ENCODE peak calls at places on chromosomes 4 and X, in nine cellular contexts. One of them, this sample, is unnamed.

GRCh38 chr4:135777386-135777785 is 1575.8 kb upstream of the PABPC4L start:
- DNase-seq in activated CD4-positive, alpha-beta T cell treated with anti-CD3 and anti-CD28 coated beads, Interleukin-2, amount 10 ng/mL, durations not matched to agents 7 days and 5 days: no peak
- DNase-seq in DMS79 treated with DMSO at 0.1 percent for 48 hours: no peak
- DNase-seq in T-helper 2 cell: no peak
- DNase-seq in GF-D8: no peak
- DNase-seq in dorsolateral prefrontal cortex: no peak
- DNase-seq in H4: no peak
- DNase-seq in A172: no peak
- DNase-seq in right lobe of liver: no peak
- DNase-seq in this sample: no peak

GRCh38 chr4:186719925-186720694 is 3.5 kb downstream of the FAT1 start:
- DNase-seq in activated CD4-positive, alpha-beta T cell treated with anti-CD3 and anti-CD28 coated beads, Interleukin-2, amount 10 ng/mL, durations not matched to agents 7 days and 5 days: no peak
- DNase-seq in DMS79 treated with DMSO at 0.1 percent for 48 hours: no peak
- DNase-seq in T-helper 2 cell: no peak
- DNase-seq in GF-D8: no peak
- DNase-seq in dorsolateral prefrontal cortex: no peak
- DNase-seq in H4: peak; percentile 33
- DNase-seq in A172: peak; percentile 57
- DNase-seq in right lobe of liver: no peak
- DNase-seq in this sample: no peak

GRCh38 chr4:150581611-150582010 is 340 bp upstream of the MAB21L2 start:
- DNase-seq in activated CD4-positive, alpha-beta T cell treated with anti-CD3 and anti-CD28 coated beads, Interleukin-2, amount 10 ng/mL, durations not matched to agents 7 days and 5 days: no peak
- DNase-seq in DMS79 treated with DMSO at 0.1 percent for 48 hours: no peak
- DNase-seq in T-helper 2 cell: no peak
- DNase-seq in GF-D8: no peak
- DNase-seq in dorsolateral prefrontal cortex: no peak
- DNase-seq in H4: peak; percentile 94
- DNase-seq in A172: no peak
- DNase-seq in right lobe of liver: no peak
- DNase-seq in this sample: no peak

GRCh38 chr4:99087887-99088484 is 602 bp downstream of the ADH5 start:
- DNase-seq in activated CD4-positive, alpha-beta T cell treated with anti-CD3 and anti-CD28 coated beads, Interleukin-2, amount 10 ng/mL, durations not matched to agents 7 days and 5 days: peak; percentile 11
- DNase-seq in DMS79 treated with DMSO at 0.1 percent for 48 hours: peak; percentile 7
- DNase-seq in T-helper 2 cell: no peak
- DNase-seq in GF-D8: peak; percentile 18
- DNase-seq in dorsolateral prefrontal cortex: no peak
- DNase-seq in H4: peak; percentile 53
- DNase-seq in A172: peak; percentile 45
- DNase-seq in right lobe of liver: peak; percentile 81
- DNase-seq in this sample: peak; percentile 74

GRCh38 chrX:150934453-150934852 is 36.0 kb upstream of the CD99L2 start:
- DNase-seq in activated CD4-positive, alpha-beta T cell treated with anti-CD3 and anti-CD28 coated beads, Interleukin-2, amount 10 ng/mL, durations not matched to agents 7 days and 5 days: no peak
- DNase-seq in DMS79 treated with DMSO at 0.1 percent for 48 hours: peak; percentile 53
- DNase-seq in T-helper 2 cell: no peak
- DNase-seq in GF-D8: no peak
- DNase-seq in dorsolateral prefrontal cortex: no peak
- DNase-seq in H4: peak; percentile 44
- DNase-seq in A172: peak; percentile 86
- DNase-seq in right lobe of liver: no peak
- DNase-seq in this sample: no peak

GRCh38 chr4:127809173-127809800 is 27.2 kb downstream of the HSPA4L start:
- DNase-seq in activated CD4-positive, alpha-beta T cell treated with anti-CD3 and anti-CD28 coated beads, Interleukin-2, amount 10 ng/mL, durations not matched to agents 7 days and 5 days: no peak
- DNase-seq in DMS79 treated with DMSO at 0.1 percent for 48 hours: no peak
- DNase-seq in T-helper 2 cell: no peak
- DNase-seq in GF-D8: no peak
- DNase-seq in dorsolateral prefrontal cortex: no peak
- DNase-seq in H4: no peak
- DNase-seq in A172: no peak
- DNase-seq in right lobe of liver: no peak
- DNase-seq in this sample: no peak

GRCh38 chrX:47182106-47182700 is 11.4 kb upstream of the UBA1 start:
- DNase-seq in activated CD4-positive, alpha-beta T cell treated with anti-CD3 and anti-CD28 coated beads, Interleukin-2, amount 10 ng/mL, durations not matched to agents 7 days and 5 days: no peak
- DNase-seq in DMS79 treated with DMSO at 0.1 percent for 48 hours: no peak
- DNase-seq in T-helper 2 cell: no peak
- DNase-seq in GF-D8: no peak
- DNase-seq in dorsolateral prefrontal cortex: no peak
- DNase-seq in H4: no peak
- DNase-seq in A172: no peak
- DNase-seq in right lobe of liver: peak; percentile 31
- DNase-seq in this sample: no peak

GRCh38 chrX:124963717-124964116 is 356.0 kb upstream of the TEX13C start:
- DNase-seq in activated CD4-positive, alpha-beta T cell treated with anti-CD3 and anti-CD28 coated beads, Interleukin-2, amount 10 ng/mL, durations not matched to agents 7 days and 5 days: no peak
- DNase-seq in DMS79 treated with DMSO at 0.1 percent for 48 hours: no peak
- DNase-seq in T-helper 2 cell: no peak
- DNase-seq in GF-D8: no peak
- DNase-seq in dorsolateral prefrontal cortex: no peak
- DNase-seq in H4: no peak
- DNase-seq in A172: no peak
- DNase-seq in right lobe of liver: no peak
- DNase-seq in this sample: no peak

GRCh38 chr4:56186808-56187523 is 200.3 kb downstream of the AASDH start:
- DNase-seq in activated CD4-positive, alpha-beta T cell treated with anti-CD3 and anti-CD28 coated beads, Interleukin-2, amount 10 ng/mL, durations not matched to agents 7 days and 5 days: no peak
- DNase-seq in DMS79 treated with DMSO at 0.1 percent for 48 hours: peak; percentile 4
- DNase-seq in T-helper 2 cell: no peak
- DNase-seq in GF-D8: no peak
- DNase-seq in dorsolateral prefrontal cortex: no peak
- DNase-seq in H4: no peak
- DNase-seq in A172: no peak
- DNase-seq in right lobe of liver: no peak
- DNase-seq in this sample: no peak

GRCh38 chrX:1468250-1468772 is 15.6 kb upstream of the ASMTL start:
- DNase-seq in activated CD4-positive, alpha-beta T cell treated with anti-CD3 and anti-CD28 coated beads, Interleukin-2, amount 10 ng/mL, durations not matched to agents 7 days and 5 days: peak; percentile 81
- DNase-seq in DMS79 treated with DMSO at 0.1 percent for 48 hours: no peak
- DNase-seq in T-helper 2 cell: peak; percentile 67
- DNase-seq in GF-D8: peak; percentile 95
- DNase-seq in dorsolateral prefrontal cortex: no peak
- DNase-seq in H4: peak; percentile 97
- DNase-seq in A172: peak; percentile 95
- DNase-seq in right lobe of liver: no peak
- DNase-seq in this sample: no peak

GRCh38 chr4:86977621-86978184 is 42.9 kb downstream of the AFF1 start:
- DNase-seq in activated CD4-positive, alpha-beta T cell treated with anti-CD3 and anti-CD28 coated beads, Interleukin-2, amount 10 ng/mL, durations not matched to agents 7 days and 5 days: peak; percentile 22
- DNase-seq in DMS79 treated with DMSO at 0.1 percent for 48 hours: peak; percentile 22
- DNase-seq in T-helper 2 cell: no peak
- DNase-seq in GF-D8: no peak
- DNase-seq in dorsolateral prefrontal cortex: no peak
- DNase-seq in H4: peak; percentile 66
- DNase-seq in A172: peak; percentile 56
- DNase-seq in right lobe of liver: no peak
- DNase-seq in this sample: no peak

GRCh38 chr4:2795558-2796260 is 2.8 kb downstream of the SH3BP2 start:
- DNase-seq in activated CD4-positive, alpha-beta T cell treated with anti-CD3 and anti-CD28 coated beads, Interleukin-2, amount 10 ng/mL, durations not matched to agents 7 days and 5 days: no peak
- DNase-seq in DMS79 treated with DMSO at 0.1 percent for 48 hours: no peak
- DNase-seq in T-helper 2 cell: no peak
- DNase-seq in GF-D8: no peak
- DNase-seq in dorsolateral prefrontal cortex: peak; percentile 29
- DNase-seq in H4: no peak
- DNase-seq in A172: no peak
- DNase-seq in right lobe of liver: peak; percentile 59
- DNase-seq in this sample: no peak

GRCh38 chr4:128917781-128918180 is 108.3 kb downstream of the JADE1 start:
- DNase-seq in activated CD4-positive, alpha-beta T cell treated with anti-CD3 and anti-CD28 coated beads, Interleukin-2, amount 10 ng/mL, durations not matched to agents 7 days and 5 days: peak; percentile 49
- DNase-seq in DMS79 treated with DMSO at 0.1 percent for 48 hours: no peak
- DNase-seq in T-helper 2 cell: no peak
- DNase-seq in GF-D8: no peak
- DNase-seq in dorsolateral prefrontal cortex: no peak
- DNase-seq in H4: no peak
- DNase-seq in A172: no peak
- DNase-seq in right lobe of liver: no peak
- DNase-seq in this sample: no peak

GRCh38 chr4:14348506-14348905 is 653.8 kb upstream of the CPEB2 start:
- DNase-seq in activated CD4-positive, alpha-beta T cell treated with anti-CD3 and anti-CD28 coated beads, Interleukin-2, amount 10 ng/mL, durations not matched to agents 7 days and 5 days: no peak
- DNase-seq in DMS79 treated with DMSO at 0.1 percent for 48 hours: no peak
- DNase-seq in T-helper 2 cell: no peak
- DNase-seq in GF-D8: no peak
- DNase-seq in dorsolateral prefrontal cortex: no peak
- DNase-seq in H4: no peak
- DNase-seq in A172: no peak
- DNase-seq in right lobe of liver: no peak
- DNase-seq in this sample: no peak

GRCh38 chrX:644304-645023 is 13.9 kb downstream of the SHOX start:
- DNase-seq in activated CD4-positive, alpha-beta T cell treated with anti-CD3 and anti-CD28 coated beads, Interleukin-2, amount 10 ng/mL, durations not matched to agents 7 days and 5 days: no peak
- DNase-seq in DMS79 treated with DMSO at 0.1 percent for 48 hours: no peak
- DNase-seq in T-helper 2 cell: no peak
- DNase-seq in GF-D8: no peak
- DNase-seq in dorsolateral prefrontal cortex: no peak
- DNase-seq in H4: no peak
- DNase-seq in A172: no peak
- DNase-seq in right lobe of liver: no peak
- DNase-seq in this sample: no peak

GRCh38 chr4:37442062-37442323 is 197.4 kb downstream of the NWD2 start:
- DNase-seq in activated CD4-positive, alpha-beta T cell treated with anti-CD3 and anti-CD28 coated beads, Interleukin-2, amount 10 ng/mL, durations not matched to agents 7 days and 5 days: no peak
- DNase-seq in DMS79 treated with DMSO at 0.1 percent for 48 hours: no peak
- DNase-seq in T-helper 2 cell: no peak
- DNase-seq in GF-D8: no peak
- DNase-seq in dorsolateral prefrontal cortex: no peak
- DNase-seq in H4: no peak
- DNase-seq in A172: no peak
- DNase-seq in right lobe of liver: no peak
- DNase-seq in this sample: no peak

GRCh38 chr4:145808021-145808650 is 128.2 kb downstream of the C4orf51 start:
- DNase-seq in activated CD4-positive, alpha-beta T cell treated with anti-CD3 and anti-CD28 coated beads, Interleukin-2, amount 10 ng/mL, durations not matched to agents 7 days and 5 days: peak; percentile 30
- DNase-seq in DMS79 treated with DMSO at 0.1 percent for 48 hours: no peak
- DNase-seq in T-helper 2 cell: no peak
- DNase-seq in GF-D8: no peak
- DNase-seq in dorsolateral prefrontal cortex: no peak
- DNase-seq in H4: peak; percentile 91
- DNase-seq in A172: peak; percentile 98
- DNase-seq in right lobe of liver: no peak
- DNase-seq in this sample: no peak

GRCh38 chr4:119284876-119285611 is 36.9 kb downstream of the FABP2 start:
- DNase-seq in activated CD4-positive, alpha-beta T cell treated with anti-CD3 and anti-CD28 coated beads, Interleukin-2, amount 10 ng/mL, durations not matched to agents 7 days and 5 days: no peak
- DNase-seq in DMS79 treated with DMSO at 0.1 percent for 48 hours: no peak
- DNase-seq in T-helper 2 cell: no peak
- DNase-seq in GF-D8: no peak
- DNase-seq in dorsolateral prefrontal cortex: no peak
- DNase-seq in H4: peak; percentile 23
- DNase-seq in A172: peak; percentile 3
- DNase-seq in right lobe of liver: no peak
- DNase-seq in this sample: no peak

GRCh38 chr4:152436384-152436783 is 99.5 kb downstream of the FBXW7 start:
- DNase-seq in activated CD4-positive, alpha-beta T cell treated with anti-CD3 and anti-CD28 coated beads, Interleukin-2, amount 10 ng/mL, durations not matched to agents 7 days and 5 days: no peak
- DNase-seq in DMS79 treated with DMSO at 0.1 percent for 48 hours: no peak
- DNase-seq in T-helper 2 cell: no peak
- DNase-seq in GF-D8: no peak
- DNase-seq in dorsolateral prefrontal cortex: no peak
- DNase-seq in H4: no peak
- DNase-seq in A172: no peak
- DNase-seq in right lobe of liver: no peak
- DNase-seq in this sample: no peak

GRCh38 chrX:4661771-4662170 is 948.3 kb upstream of the PRKX start:
- DNase-seq in activated CD4-positive, alpha-beta T cell treated with anti-CD3 and anti-CD28 coated beads, Interleukin-2, amount 10 ng/mL, durations not matched to agents 7 days and 5 days: no peak
- DNase-seq in DMS79 treated with DMSO at 0.1 percent for 48 hours: no peak
- DNase-seq in T-helper 2 cell: no peak
- DNase-seq in GF-D8: no peak
- DNase-seq in dorsolateral prefrontal cortex: no peak
- DNase-seq in H4: no peak
- DNase-seq in A172: no peak
- DNase-seq in right lobe of liver: no peak
- DNase-seq in this sample: no peak

GRCh38 chr4:80608285-80608980 is 272.9 kb downstream of the CFAP299 start:
- DNase-seq in activated CD4-positive, alpha-beta T cell treated with anti-CD3 and anti-CD28 coated beads, Interleukin-2, amount 10 ng/mL, durations not matched to agents 7 days and 5 days: no peak
- DNase-seq in DMS79 treated with DMSO at 0.1 percent for 48 hours: no peak
- DNase-seq in T-helper 2 cell: no peak
- DNase-seq in GF-D8: no peak
- DNase-seq in dorsolateral prefrontal cortex: no peak
- DNase-seq in H4: no peak
- DNase-seq in A172: no peak
- DNase-seq in right lobe of liver: no peak
- DNase-seq in this sample: no peak

GRCh38 chr4:123421227-123421941 is 24.8 kb downstream of the SPRY1 start:
- DNase-seq in activated CD4-positive, alpha-beta T cell treated with anti-CD3 and anti-CD28 coated beads, Interleukin-2, amount 10 ng/mL, durations not matched to agents 7 days and 5 days: no peak
- DNase-seq in DMS79 treated with DMSO at 0.1 percent for 48 hours: no peak
- DNase-seq in T-helper 2 cell: no peak
- DNase-seq in GF-D8: peak; percentile 6
- DNase-seq in dorsolateral prefrontal cortex: no peak
- DNase-seq in H4: no peak
- DNase-seq in A172: no peak
- DNase-seq in right lobe of liver: no peak
- DNase-seq in this sample: no peak

GRCh38 chr4:79576480-79576803 is 168.4 kb upstream of the GK2 start:
- DNase-seq in activated CD4-positive, alpha-beta T cell treated with anti-CD3 and anti-CD28 coated beads, Interleukin-2, amount 10 ng/mL, durations not matched to agents 7 days and 5 days: no peak
- DNase-seq in DMS79 treated with DMSO at 0.1 percent for 48 hours: no peak
- DNase-seq in T-helper 2 cell: no peak
- DNase-seq in GF-D8: no peak
- DNase-seq in dorsolateral prefrontal cortex: no peak
- DNase-seq in H4: peak; percentile 39
- DNase-seq in A172: peak; percentile 4
- DNase-seq in right lobe of liver: no peak
- DNase-seq in this sample: no peak

GRCh38 chrX:48747415-48748026 is 14.0 kb upstream of the GLOD5 start:
- DNase-seq in activated CD4-positive, alpha-beta T cell treated with anti-CD3 and anti-CD28 coated beads, Interleukin-2, amount 10 ng/mL, durations not matched to agents 7 days and 5 days: no peak
- DNase-seq in DMS79 treated with DMSO at 0.1 percent for 48 hours: no peak
- DNase-seq in T-helper 2 cell: no peak
- DNase-seq in GF-D8: no peak
- DNase-seq in dorsolateral prefrontal cortex: no peak
- DNase-seq in H4: no peak
- DNase-seq in A172: no peak
- DNase-seq in right lobe of liver: no peak
- DNase-seq in this sample: no peak

GRCh38 chrX:110853610-110854009 is 58.0 kb upstream of the CHRDL1 start:
- DNase-seq in activated CD4-positive, alpha-beta T cell treated with anti-CD3 and anti-CD28 coated beads, Interleukin-2, amount 10 ng/mL, durations not matched to agents 7 days and 5 days: no peak
- DNase-seq in DMS79 treated with DMSO at 0.1 percent for 48 hours: peak; percentile 52
- DNase-seq in T-helper 2 cell: no peak
- DNase-seq in GF-D8: no peak
- DNase-seq in dorsolateral prefrontal cortex: peak; percentile 34
- DNase-seq in H4: peak; percentile 47
- DNase-seq in A172: peak; percentile 6
- DNase-seq in right lobe of liver: no peak
- DNase-seq in this sample: no peak

GRCh38 chrX:38215141-38215540 is 5.5 kb downstream of the SRPX start:
- DNase-seq in activated CD4-positive, alpha-beta T cell treated with anti-CD3 and anti-CD28 coated beads, Interleukin-2, amount 10 ng/mL, durations not matched to agents 7 days and 5 days: no peak
- DNase-seq in DMS79 treated with DMSO at 0.1 percent for 48 hours: no peak
- DNase-seq in T-helper 2 cell: no peak
- DNase-seq in GF-D8: no peak
- DNase-seq in dorsolateral prefrontal cortex: no peak
- DNase-seq in H4: peak; percentile 13
- DNase-seq in A172: peak; percentile 86
- DNase-seq in right lobe of liver: no peak
- DNase-seq in this sample: no peak

GRCh38 chr4:154439224-154439623 is 52.4 kb downstream of the DCHS2 start:
- DNase-seq in activated CD4-positive, alpha-beta T cell treated with anti-CD3 and anti-CD28 coated beads, Interleukin-2, amount 10 ng/mL, durations not matched to agents 7 days and 5 days: no peak
- DNase-seq in DMS79 treated with DMSO at 0.1 percent for 48 hours: no peak
- DNase-seq in T-helper 2 cell: no peak
- DNase-seq in GF-D8: no peak
- DNase-seq in dorsolateral prefrontal cortex: no peak
- DNase-seq in H4: no peak
- DNase-seq in A172: no peak
- DNase-seq in right lobe of liver: no peak
- DNase-seq in this sample: no peak

GRCh38 chr4:26087108-26087507 is 173.1 kb downstream of the SMIM20 start:
- DNase-seq in activated CD4-positive, alpha-beta T cell treated with anti-CD3 and anti-CD28 coated beads, Interleukin-2, amount 10 ng/mL, durations not matched to agents 7 days and 5 days: no peak
- DNase-seq in DMS79 treated with DMSO at 0.1 percent for 48 hours: no peak
- DNase-seq in T-helper 2 cell: no peak
- DNase-seq in GF-D8: no peak
- DNase-seq in dorsolateral prefrontal cortex: no peak
- DNase-seq in H4: no peak
- DNase-seq in A172: peak; percentile 55
- DNase-seq in right lobe of liver: no peak
- DNase-seq in this sample: no peak

GRCh38 chrX:41857670-41858069 is 65.7 kb downstream of the CASK start:
- DNase-seq in activated CD4-positive, alpha-beta T cell treated with anti-CD3 and anti-CD28 coated beads, Interleukin-2, amount 10 ng/mL, durations not matched to agents 7 days and 5 days: no peak
- DNase-seq in DMS79 treated with DMSO at 0.1 percent for 48 hours: no peak
- DNase-seq in T-helper 2 cell: no peak
- DNase-seq in GF-D8: no peak
- DNase-seq in dorsolateral prefrontal cortex: no peak
- DNase-seq in H4: no peak
- DNase-seq in A172: no peak
- DNase-seq in right lobe of liver: no peak
- DNase-seq in this sample: no peak

This sample was measured in C1 segment of cervical spinal cord.